ENCODE peak calls at places on chromosome 19, in seven cellular contexts. One of them, this sample, is unnamed.

GRCh38 chr19:35257113-35257461 is 8.3 kb downstream of the LSR start:
- DNase-seq in K562: peak; percentile 5
- DNase-seq in HCT116: no peak
- DNase-seq in GM12878: no peak
- DNase-seq in H1: no peak
- DNase-seq in HepG2: no peak
- DNase-seq in SK-N-SH: no peak
- DNase-seq in this sample: no peak

GRCh38 chr19:3275068-3275582 is 50.7 kb downstream of the CELF5 start:
- DNase-seq in K562: peak; percentile 41
- DNase-seq in HCT116: peak; percentile 36
- DNase-seq in GM12878: no peak
- DNase-seq in H1: no peak
- DNase-seq in HepG2: peak; percentile 65
- DNase-seq in SK-N-SH: no peak
- DNase-seq in this sample: no peak

GRCh38 chr19:53912653-53913052 is 3.6 kb downstream of the CACNG7 start:
- DNase-seq in K562: peak; percentile 70
- DNase-seq in HCT116: no peak
- DNase-seq in GM12878: no peak
- DNase-seq in H1: peak; percentile 94
- DNase-seq in HepG2: no peak
- DNase-seq in SK-N-SH: peak; percentile 62
- DNase-seq in this sample: no peak

GRCh38 chr19:3942790-3943409 is 10.0 kb downstream of the NMRK2 start:
- DNase-seq in K562: no peak
- DNase-seq in HCT116: no peak
- DNase-seq in GM12878: no peak
- DNase-seq in H1: no peak
- DNase-seq in HepG2: no peak
- DNase-seq in SK-N-SH: no peak
- DNase-seq in this sample: no peak

GRCh38 chr19:1177322-1178114 is 3.5 kb upstream of the SBNO2 start:
- DNase-seq in K562: no peak
- DNase-seq in HCT116: peak; percentile 61
- DNase-seq in GM12878: no peak
- DNase-seq in H1: no peak
- DNase-seq in HepG2: no peak
- DNase-seq in SK-N-SH: no peak
- DNase-seq in this sample: no peak

GRCh38 chr19:56972291-56972914 is 131.9 kb upstream of the PEG3 start:
- DNase-seq in K562: no peak
- DNase-seq in HCT116: no peak
- DNase-seq in GM12878: no peak
- DNase-seq in H1: no peak
- DNase-seq in HepG2: no peak
- DNase-seq in SK-N-SH: no peak
- DNase-seq in this sample: no peak

GRCh38 chr19:40530091-40530901 is 46.4 kb upstream of the SHKBP1 start:
- DNase-seq in K562: peak; percentile 97
- DNase-seq in HCT116: no peak
- DNase-seq in GM12878: no peak
- DNase-seq in H1: peak; percentile 92
- DNase-seq in HepG2: no peak
- DNase-seq in SK-N-SH: peak; percentile 93
- DNase-seq in this sample: no peak

GRCh38 chr19:41352609-41353465 is 885 bp downstream of the TGFB1 start:
- DNase-seq in K562: peak; percentile 73
- DNase-seq in HCT116: no peak
- DNase-seq in GM12878: no peak
- DNase-seq in H1: peak; percentile 88
- DNase-seq in HepG2: peak; percentile 54
- DNase-seq in SK-N-SH: peak; percentile 79
- DNase-seq in this sample: no peak

GRCh38 chr19:45087531-45087930 is 5.4 kb upstream of the PPP1R37 start:
- DNase-seq in K562: no peak
- DNase-seq in HCT116: no peak
- DNase-seq in GM12878: no peak
- DNase-seq in H1: no peak
- DNase-seq in HepG2: no peak
- DNase-seq in SK-N-SH: no peak
- DNase-seq in this sample: no peak

GRCh38 chr19:48203227-48203793 is 32.8 kb downstream of the ZSWIM9 start:
- DNase-seq in K562: no peak
- DNase-seq in HCT116: peak; percentile 24
- DNase-seq in GM12878: no peak
- DNase-seq in H1: no peak
- DNase-seq in HepG2: no peak
- DNase-seq in SK-N-SH: no peak
- DNase-seq in this sample: no peak

GRCh38 chr19:45496349-45496953 is 396 bp downstream of the RTN2 start:
- DNase-seq in K562: peak; percentile 71
- DNase-seq in HCT116: no peak
- DNase-seq in GM12878: no peak
- DNase-seq in H1: peak; percentile 91
- DNase-seq in HepG2: no peak
- DNase-seq in SK-N-SH: peak; percentile 80
- DNase-seq in this sample: peak; percentile 50

GRCh38 chr19:3636506-3636905 is 9.9 kb upstream of the CACTIN start:
- DNase-seq in K562: no peak
- DNase-seq in HCT116: no peak
- DNase-seq in GM12878: no peak
- DNase-seq in H1: no peak
- DNase-seq in HepG2: no peak
- DNase-seq in SK-N-SH: no peak
- DNase-seq in this sample: no peak

GRCh38 chr19:39533791-39534190 is 1.1 kb upstream of the EID2B start:
- DNase-seq in K562: no peak
- DNase-seq in HCT116: no peak
- DNase-seq in GM12878: no peak
- DNase-seq in H1: no peak
- DNase-seq in HepG2: no peak
- DNase-seq in SK-N-SH: no peak
- DNase-seq in this sample: no peak

GRCh38 chr19:45498411-45499195 is at the start of gene PPM1N:
- DNase-seq in K562: peak; percentile 31
- DNase-seq in HCT116: no peak
- DNase-seq in GM12878: no peak
- DNase-seq in H1: peak; percentile 85
- DNase-seq in HepG2: no peak
- DNase-seq in SK-N-SH: no peak
- DNase-seq in this sample: no peak

GRCh38 chr19:51441410-51442390 is 16.6 kb downstream of the SIGLEC8 start:
- DNase-seq in K562: peak; percentile 49
- DNase-seq in HCT116: no peak
- DNase-seq in GM12878: peak; percentile 91
- DNase-seq in H1: no peak
- DNase-seq in HepG2: no peak
- DNase-seq in SK-N-SH: no peak
- DNase-seq in this sample: no peak

GRCh38 chr19:39963860-39964259 is 7.1 kb upstream of the PSMC4 start:
- DNase-seq in K562: no peak
- DNase-seq in HCT116: no peak
- DNase-seq in GM12878: no peak
- DNase-seq in H1: no peak
- DNase-seq in HepG2: no peak
- DNase-seq in SK-N-SH: no peak
- DNase-seq in this sample: no peak

GRCh38 chr19:917323-918151 is at the start of gene KISS1R:
- DNase-seq in K562: peak; percentile 66
- DNase-seq in HCT116: no peak
- DNase-seq in GM12878: no peak
- DNase-seq in H1: peak; percentile 91
- DNase-seq in HepG2: peak; percentile 71
- DNase-seq in SK-N-SH: peak; percentile 84
- DNase-seq in this sample: peak; percentile 56

GRCh38 chr19:4077800-4078683 is 11.3 kb upstream of the ZBTB7A start:
- DNase-seq in K562: peak; percentile 63
- DNase-seq in HCT116: no peak
- DNase-seq in GM12878: no peak
- DNase-seq in H1: no peak
- DNase-seq in HepG2: no peak
- DNase-seq in SK-N-SH: no peak
- DNase-seq in this sample: no peak

GRCh38 chr19:38173324-38174041 is 50.5 kb downstream of the DPF1 start:
- DNase-seq in K562: no peak
- DNase-seq in HCT116: no peak
- DNase-seq in GM12878: no peak
- DNase-seq in H1: no peak
- DNase-seq in HepG2: no peak
- DNase-seq in SK-N-SH: peak; percentile 76
- DNase-seq in this sample: no peak

GRCh38 chr19:4343845-4344713 is 717 bp downstream of the MPND start:
- DNase-seq in K562: no peak
- DNase-seq in HCT116: no peak
- DNase-seq in GM12878: no peak
- DNase-seq in H1: no peak
- DNase-seq in HepG2: no peak
- DNase-seq in SK-N-SH: no peak
- DNase-seq in this sample: no peak

GRCh38 chr19:3855321-3855720 is 13.5 kb downstream of the ZFR2 start:
- DNase-seq in K562: no peak
- DNase-seq in HCT116: no peak
- DNase-seq in GM12878: no peak
- DNase-seq in H1: no peak
- DNase-seq in HepG2: peak; percentile 76
- DNase-seq in SK-N-SH: no peak
- DNase-seq in this sample: peak; percentile 53

DNA sequence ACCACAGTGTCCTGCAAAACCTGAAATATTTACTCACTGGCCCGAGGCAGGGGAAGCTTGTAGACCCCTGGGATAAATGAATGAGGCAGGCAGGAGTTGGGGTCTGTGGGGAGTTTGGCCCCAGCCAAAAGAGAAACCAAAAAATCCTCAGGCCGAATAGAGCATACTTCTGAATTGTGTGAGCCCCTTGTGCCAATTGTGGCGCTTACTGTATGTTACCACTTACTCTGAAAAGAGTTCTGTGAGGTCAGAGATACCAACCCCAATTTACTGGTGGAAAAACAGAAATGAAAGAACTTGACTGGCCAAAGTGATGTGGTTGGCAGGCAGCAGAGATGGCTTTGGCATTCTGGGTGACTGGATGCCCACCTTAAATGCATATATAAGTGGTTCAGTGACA is 6.9 kb downstream of the CARM1 start:
- DNase-seq in K562: no peak
- DNase-seq in HCT116: no peak
- DNase-seq in GM12878: no peak
- DNase-seq in H1: no peak
- DNase-seq in HepG2: no peak
- DNase-seq in SK-N-SH: no peak
- DNase-seq in this sample: no peak
- TF ChIP-seq JUND in K562: no peak
- TF ChIP-seq JUND in HCT116: no peak
- TF ChIP-seq JUND in GM12878: no peak
- TF ChIP-seq JUND in H1: no peak
- TF ChIP-seq JUND in HepG2: no peak
- TF ChIP-seq JUND in SK-N-SH: no peak
- TF ChIP-seq JUND in this sample: no peak

DNA sequence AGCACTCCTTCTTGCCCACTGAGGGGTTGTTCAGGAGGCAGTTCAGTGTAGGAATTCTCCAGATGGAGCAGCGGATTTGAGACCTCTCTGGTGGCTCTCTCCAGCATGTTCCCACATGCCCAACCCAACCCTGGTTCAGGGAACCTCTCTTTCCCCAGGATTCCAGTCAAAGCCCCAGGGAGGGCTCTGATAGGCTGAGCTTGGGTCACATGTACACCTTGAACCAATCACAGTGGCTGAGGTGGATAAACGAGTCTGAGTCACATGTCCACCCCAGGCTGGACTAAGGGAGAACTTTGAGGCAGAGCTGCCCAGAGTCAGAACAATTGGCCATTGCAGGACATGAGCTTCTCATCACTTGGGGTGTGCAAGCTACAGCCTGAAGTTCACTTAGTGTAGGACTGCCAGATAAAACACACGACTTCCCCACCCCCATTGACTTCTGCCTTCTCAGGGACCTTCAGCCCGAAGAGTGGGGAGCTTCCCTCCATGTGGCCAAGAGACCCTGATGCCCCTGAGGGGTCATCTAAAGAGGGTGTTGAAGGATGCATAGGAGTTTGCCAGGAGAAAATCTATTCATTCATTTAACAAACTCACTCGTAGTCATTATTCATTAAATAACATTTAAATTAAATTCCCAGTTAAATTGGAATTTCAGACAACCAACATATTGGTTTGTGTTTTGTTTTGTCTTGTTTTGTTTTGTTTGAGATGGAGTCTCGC is 4.0 kb upstream of the MAST3 start:
- DNase-seq in K562: peak; percentile 91
- DNase-seq in HCT116: peak; percentile 64
- DNase-seq in GM12878: no peak
- DNase-seq in H1: no peak
- DNase-seq in HepG2: peak; percentile 47
- DNase-seq in SK-N-SH: peak; percentile 48
- DNase-seq in this sample: no peak
- TF ChIP-seq JUND in K562: no peak
- TF ChIP-seq JUND in HCT116: no peak
- TF ChIP-seq JUND in GM12878: no peak
- TF ChIP-seq JUND in H1: no peak
- TF ChIP-seq JUND in HepG2: no peak
- TF ChIP-seq JUND in SK-N-SH: no peak
- TF ChIP-seq JUND in this sample: no peak

DNA sequence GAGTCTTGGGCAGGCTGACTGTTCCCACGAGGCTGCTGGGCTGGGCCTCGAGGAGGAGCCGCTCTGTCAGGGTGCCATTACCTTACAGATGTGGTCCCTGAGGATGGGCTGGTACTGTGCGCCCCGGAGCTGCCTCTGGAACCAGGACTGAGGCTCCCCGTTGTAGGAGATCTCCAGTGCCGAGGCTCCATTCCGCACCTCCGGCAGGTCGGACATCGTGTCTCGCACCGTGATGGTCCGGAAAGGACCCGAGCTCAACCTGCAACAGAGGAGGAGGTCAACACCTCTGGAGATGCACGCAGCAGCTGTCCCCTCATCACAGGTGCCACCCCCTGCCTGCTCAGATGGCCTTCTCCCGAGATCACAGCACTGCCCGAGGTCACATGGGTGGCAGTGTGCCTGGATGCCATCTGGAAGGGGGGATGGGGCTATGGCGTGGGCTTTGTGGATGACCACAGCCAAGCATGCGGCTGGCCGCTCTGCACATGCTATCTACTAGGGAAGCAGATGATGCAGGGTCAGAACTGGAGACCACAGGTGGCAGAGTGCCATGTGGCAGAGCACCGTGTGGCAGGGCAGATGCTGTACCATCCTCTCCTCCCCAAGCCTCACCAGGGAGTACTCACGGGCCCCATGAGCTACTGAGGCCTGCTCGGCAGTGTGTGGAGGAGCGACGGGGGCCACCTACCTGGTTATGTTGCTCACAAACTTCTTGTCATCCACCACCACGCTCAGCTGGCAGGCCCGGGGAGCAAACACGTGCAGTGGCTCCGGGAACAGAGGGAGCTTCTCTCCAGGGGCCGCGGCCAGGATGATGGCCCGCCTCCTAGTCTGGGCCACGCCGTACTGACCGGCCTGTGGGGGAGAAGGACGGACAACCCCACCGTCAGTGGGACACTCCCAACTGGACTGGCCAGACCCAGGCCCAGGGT is 18.3 kb upstream of the EIF3G start:
- DNase-seq in K562: no peak
- DNase-seq in HCT116: no peak
- DNase-seq in GM12878: no peak
- DNase-seq in H1: no peak
- DNase-seq in HepG2: no peak
- DNase-seq in SK-N-SH: peak; percentile 81
- DNase-seq in this sample: no peak
- TF ChIP-seq JUND in K562: no peak
- TF ChIP-seq JUND in HCT116: no peak
- TF ChIP-seq JUND in GM12878: no peak
- TF ChIP-seq JUND in H1: no peak
- TF ChIP-seq JUND in HepG2: no peak
- TF ChIP-seq JUND in SK-N-SH: no peak
- TF ChIP-seq JUND in this sample: no peak

GRCh38 chr19:33771308-33772101 is 25.2 kb upstream of the KCTD15 start:
- DNase-seq in K562: peak; percentile 84
- DNase-seq in HCT116: no peak
- DNase-seq in GM12878: no peak
- DNase-seq in H1: peak; percentile 89
- DNase-seq in HepG2: peak; percentile 50
- DNase-seq in SK-N-SH: peak; percentile 92
- DNase-seq in this sample: peak; percentile 69
- TF ChIP-seq JUND in K562: peak; percentile 26
- TF ChIP-seq JUND in HCT116: no peak
- TF ChIP-seq JUND in GM12878: no peak
- TF ChIP-seq JUND in H1: no peak
- TF ChIP-seq JUND in HepG2: no peak
- TF ChIP-seq JUND in SK-N-SH: no peak
- TF ChIP-seq JUND in this sample: no peak